ENCODE peak calls at places on chromosomes 11 and 22, in eight cellular contexts. V, N, U, J, R, A, E and X are unnamed samples.

GRCh38 chr11:41895106-41895505 is 435.7 kb upstream of the LRRC4C start:
- DNase-seq in E (no peak), N (no peak), U (no peak), J (no peak), V (no peak), R (no peak), A (no peak), X (no peak)

GRCh38 chr11:1238767-1239595 is 16.1 kb downstream of the MUC5B start:
- DNase-seq in A (no peak), R (no peak), U (no peak), J (no peak), E (no peak), N (no peak), V (no peak), X (no peak)

GRCh38 chr22:48824673-48825651 is 1002.7 kb downstream of the BRD1 start:
- DNase-seq in U (no peak), V (peak), R (no peak), A (no peak), N (no peak), J (no peak), E (no peak), X (no peak)

GRCh38 chr11:110712643-110713468 is 619 bp upstream of the ARHGAP20 start:
- DNase-seq in R (peak), E (no peak), A (peak), N (no peak), V (no peak), J (peak), U (peak), X (peak)

GRCh38 chr11:33636104-33636503 is 64.5 kb downstream of the C11orf91 start:
- DNase-seq in J (no peak), E (no peak), U (no peak), R (no peak), A (no peak), N (no peak), V (no peak), X (no peak)

GRCh38 chr22:28952857-28953256 is 69.5 kb downstream of the ZNRF3 start:
- DNase-seq in V (no peak), J (peak), R (no peak), U (no peak), A (peak), E (peak), N (no peak), X (no peak)

GRCh38 chr22:28171135-28171534 is 252.1 kb upstream of the PITPNB start:
- DNase-seq in J (no peak), R (no peak), U (no peak), A (no peak), N (no peak), E (no peak), V (no peak), X (peak)

GRCh38 chr22:17606472-17606871 is 22.1 kb downstream of the ATP6V1E1 start:
- DNase-seq in E (peak), N (no peak), A (no peak), R (no peak), V (no peak), J (no peak), U (no peak), X (no peak)

GRCh38 chr22:17234144-17234623 is 14.9 kb upstream of the ADA2 start:
- DNase-seq in J (no peak), R (no peak), N (no peak), E (no peak), U (no peak), V (no peak), A (no peak), X (peak)

GRCh38 chr22:48438096-48438495 is 1389.6 kb downstream of the BRD1 start:
- DNase-seq in N (no peak), J (no peak), U (no peak), E (no peak), R (no peak), V (no peak), A (no peak), X (no peak)

GRCh38 chr11:79110308-79110707 is 330.5 kb downstream of the TENM4 start:
- DNase-seq in J (no peak), R (no peak), U (no peak), E (no peak), A (no peak), N (no peak), V (no peak), X (no peak)

GRCh38 chr11:32511926-32512325 is 71.7 kb upstream of the EIF3M start:
- DNase-seq in R (no peak), E (no peak), U (no peak), A (peak), V (no peak), J (no peak), N (no peak), X (no peak)

GRCh38 chr11:103733889-103734288 is 302.6 kb upstream of the DDI1 start:
- DNase-seq in U (no peak), R (no peak), V (no peak), N (no peak), A (no peak), E (no peak), J (no peak), X (no peak)

GRCh38 chr11:47858169-47858543 is 10.0 kb upstream of the NUP160 start:
- DNase-seq in N (no peak), E (no peak), U (peak), V (no peak), J (no peak), A (no peak), R (no peak), X (no peak)

GRCh38 chr11:71086687-71087258 is 165.6 kb downstream of the SHANK2 start:
- DNase-seq in A (peak), N (peak), E (no peak), U (peak), J (no peak), R (no peak), V (peak), X (peak)

GRCh38 chr11:8828580-8829358 is 82.2 kb upstream of the AKIP1 start:
- DNase-seq in J (no peak), N (no peak), A (no peak), V (no peak), E (no peak), U (no peak), R (no peak), X (no peak)

GRCh38 chr22:32352681-32353080 is 5.0 kb upstream of the RFPL3 start:
- DNase-seq in A (no peak), V (no peak), R (no peak), N (no peak), U (no peak), J (no peak), E (no peak), X (no peak)

GRCh38 chr11:70174846-70175764 is 28.0 kb upstream of the FADD start:
- DNase-seq in V (peak), R (no peak), A (no peak), U (no peak), N (no peak), E (no peak), J (no peak), X (peak)